ENCODE peak calls at places on chromosomes 5 and 9, in eight cellular contexts. Q is cardiac fibroblast; I is mesothelial cell of epicardium; K is spleen; R is tibial nerve; T is right atrium auricular region; G is GM13976; C is activated CD8-positive, alpha-beta T cell treated with anti-CD3 and anti-CD28 coated beads for 36 hours. O is an unnamed sample.

GRCh38 chr5:143440448-143441102 is 37.1 kb upstream of the NR3C1 start:
- DNase-seq in Q (no peak), I (no peak), K (no peak), R (no peak), T (no peak), G (no peak), C (no peak), O (no peak)

GRCh38 chr9:137405677-137406081 is 17.3 kb downstream of the EXD3 start:
- DNase-seq in Q (no peak), I (no peak), K (no peak), R (no peak), T (no peak), G (no peak), C (no peak), O (no peak)

GRCh38 chr5:119322312-119322947 is 33.4 kb upstream of the TNFAIP8 start:
- DNase-seq in Q (no peak), I (no peak), K (no peak), R (no peak), T (no peak), G (no peak), C (no peak), O (no peak)

GRCh38 chr5:81315336-81315735 is 13.9 kb downstream of the ZCCHC9 start:
- DNase-seq in Q (peak; percentile 74), I (no peak), K (no peak), R (no peak), T (no peak), G (no peak), C (no peak), O (no peak)

GRCh38 chr5:32712463-32713395 is 1.6 kb downstream of the NPR3 start:
- DNase-seq in Q (peak; percentile 43), I (no peak), K (no peak), R (no peak), T (no peak), G (peak; percentile 20), C (peak; percentile 3), O (no peak)

GRCh38 chr9:93357649-93358048 is 93.8 kb upstream of the FAM120A start:
- DNase-seq in Q (no peak), I (no peak), K (no peak), R (no peak), T (no peak), G (peak; percentile 39), C (peak; percentile 52), O (no peak)

GRCh38 chr5:6222899-6223298 is 155.4 kb downstream of the MED10 start:
- DNase-seq in Q (no peak), I (no peak), K (no peak), R (no peak), T (no peak), G (no peak), C (no peak), O (no peak)

GRCh38 chr5:176810084-176810597 is at the start of gene UNC5A:
- DNase-seq in Q (peak; percentile 44), I (peak; percentile 82), K (no peak), R (no peak), T (no peak), G (peak; percentile 76), C (peak; percentile 48), O (no peak)

GRCh38 chr9:27181381-27181780 is 72.4 kb downstream of the TEK start:
- DNase-seq in Q (peak; percentile 90), I (no peak), K (no peak), R (no peak), T (no peak), G (no peak), C (no peak), O (no peak)

GRCh38 chr5:141950207-141951005 is 7.6 kb downstream of the PCDH12 start:
- DNase-seq in Q (no peak), I (no peak), K (no peak), R (no peak), T (no peak), G (no peak), C (no peak), O (no peak)

GRCh38 chr5:141954193-141954592 is 3.8 kb downstream of the PCDH12 start:
- DNase-seq in Q (no peak), I (no peak), K (no peak), R (no peak), T (no peak), G (no peak), C (no peak), O (no peak)

GRCh38 chr5:141952030-141952429 is 6.0 kb downstream of the PCDH12 start:
- DNase-seq in Q (no peak), I (no peak), K (no peak), R (no peak), T (no peak), G (no peak), C (no peak), O (no peak)

GRCh38 chr5:141948812-141949211 is 9.2 kb downstream of the PCDH12 start:
- DNase-seq in Q (no peak), I (no peak), K (no peak), R (no peak), T (no peak), G (no peak), C (no peak), O (no peak)

GRCh38 chr5:141951341-141951781 is 6.6 kb downstream of the PCDH12 start:
- DNase-seq in Q (peak; percentile 22), I (no peak), K (no peak), R (no peak), T (no peak), G (peak; percentile 61), C (peak; percentile 55), O (no peak)
- TF ChIP-seq CTCF in Q (peak; percentile 65), I (peak; percentile 64), K (peak; percentile 47), R (no peak), T (peak; percentile 40), G (peak; percentile 15), C (peak; percentile 60), O (peak; percentile 27)

GRCh38 chr9:110978516-110978915 is 59.8 kb downstream of the LPAR1 start:
- DNase-seq in Q (no peak), I (no peak), K (no peak), R (no peak), T (no peak), G (no peak), C (no peak), O (no peak)
- TF ChIP-seq CTCF in Q (no peak), I (no peak), K (no peak), R (no peak), T (no peak), G (no peak), C (no peak), O (no peak)

GRCh38 chr9:115250646-115251045 is 132.7 kb upstream of the TNC start:
- DNase-seq in Q (peak; percentile 90), I (no peak), K (no peak), R (no peak), T (no peak), G (no peak), C (no peak), O (no peak)
- TF ChIP-seq CTCF in Q (no peak), I (no peak), K (no peak), R (no peak), T (no peak), G (no peak), C (no peak), O (no peak)

DNA sequence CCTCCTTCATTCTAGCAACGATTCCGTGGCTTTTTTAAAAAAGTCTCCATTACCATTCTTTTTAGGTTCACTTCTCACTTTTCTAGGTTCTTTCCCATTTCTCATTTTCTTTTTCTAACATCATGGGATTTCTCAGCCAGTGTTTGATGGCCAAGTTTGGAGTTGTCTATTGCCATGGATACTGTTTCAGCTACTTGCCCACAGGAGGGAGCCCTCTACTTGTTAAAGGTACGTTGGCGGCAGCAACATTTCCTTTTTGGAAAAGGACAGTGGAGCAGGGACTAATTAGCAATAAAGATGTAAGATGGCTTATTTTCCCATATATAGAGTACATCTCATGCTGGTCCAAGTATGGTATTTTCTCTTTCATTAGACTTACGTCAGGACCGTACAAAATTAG is 2257.5 kb upstream of the C9orf72 start:
- DNase-seq in Q (peak; percentile 25), I (no peak), K (no peak), R (no peak), T (no peak), G (no peak), C (no peak), O (no peak)
- TF ChIP-seq CTCF in Q (peak; percentile 30), I (peak; percentile 40), K (peak; percentile 52), R (no peak), T (no peak), G (no peak), C (no peak), O (peak; percentile 29)

DNA sequence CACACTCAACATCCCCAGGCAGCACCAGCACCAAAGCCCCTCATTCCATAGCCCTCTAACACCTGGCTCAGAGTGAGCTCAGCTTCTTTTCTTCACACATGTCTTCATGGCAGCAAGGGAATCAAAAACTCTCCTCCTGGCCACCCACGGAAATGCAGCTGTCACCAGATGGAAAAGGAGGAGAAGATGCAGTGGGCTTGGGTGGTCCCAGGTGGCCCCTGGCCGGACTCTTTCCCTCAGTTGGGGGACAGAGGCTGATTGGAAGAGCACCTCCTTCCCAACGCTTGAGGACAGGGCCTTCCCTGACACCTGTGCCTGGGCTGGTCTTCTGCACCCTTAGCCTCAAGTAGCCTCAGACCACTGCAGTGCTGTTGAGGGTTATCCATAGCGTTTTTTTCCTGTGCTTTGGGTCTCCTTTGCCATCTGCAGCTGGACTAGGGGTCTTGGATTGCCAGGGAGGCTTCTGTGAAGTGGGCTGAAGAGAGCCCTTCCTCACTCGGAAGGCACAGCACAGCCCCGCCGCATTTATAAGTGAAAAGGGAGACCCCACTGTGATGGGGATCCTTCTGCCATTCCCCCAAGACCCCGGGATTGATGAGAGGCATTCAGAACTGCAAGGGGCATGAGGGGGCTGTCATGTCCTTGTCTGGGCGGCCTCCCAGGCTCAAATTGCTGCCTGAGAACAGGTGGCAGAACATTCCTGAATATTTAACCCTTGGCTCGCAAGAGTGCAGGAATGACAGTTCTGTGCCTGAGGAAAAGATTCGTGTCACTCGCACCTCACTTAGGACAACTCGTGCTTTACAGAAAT is 200.0 kb downstream of the AUH start:
- DNase-seq in Q (no peak), I (no peak), K (no peak), R (no peak), T (peak; percentile 50), G (no peak), C (no peak), O (no peak)
- TF ChIP-seq CTCF in Q (peak; percentile 16), I (no peak), K (no peak), R (no peak), T (no peak), G (no peak), C (no peak), O (no peak)

GRCh38 chr9:129351058-129351641 is 173.1 kb upstream of the IER5L start:
- DNase-seq in Q (no peak), I (no peak), K (no peak), R (no peak), T (no peak), G (no peak), C (no peak), O (no peak)
- TF ChIP-seq CTCF in Q (no peak), I (no peak), K (no peak), R (no peak), T (no peak), G (no peak), C (no peak), O (no peak)

GRCh38 chr5:109825450-109825849 is 135.7 kb downstream of the MAN2A1 start:
- DNase-seq in Q (peak; percentile 44), I (no peak), K (no peak), R (no peak), T (no peak), G (no peak), C (no peak), O (no peak)

GRCh38 chr5:109816732-109817131 is 127.0 kb downstream of the MAN2A1 start:
- DNase-seq in Q (no peak), I (no peak), K (no peak), R (no peak), T (no peak), G (no peak), C (no peak), O (no peak)

GRCh38 chr5:109823597-109823996 is 133.9 kb downstream of the MAN2A1 start:
- DNase-seq in Q (peak; percentile 91), I (no peak), K (no peak), R (no peak), T (no peak), G (no peak), C (no peak), O (no peak)

GRCh38 chr5:109819878-109820277 is 130.2 kb downstream of the MAN2A1 start:
- DNase-seq in Q (no peak), I (no peak), K (no peak), R (no peak), T (no peak), G (no peak), C (no peak), O (no peak)
- TF ChIP-seq CTCF in Q (no peak), I (no peak), K (no peak), R (no peak), T (no peak), G (no peak), C (no peak), O (peak; percentile 9)

O was measured in upper lobe of right lung.